ENCODE peak calls at places on chromosomes 5 and 9, in six cellular contexts. R is HCT116, J is heart left ventricle, W is uterus, V is lung, M is A549. Q is an unnamed sample.

GRCh38 chr5:179801304-179802206 is 5.1 kb downstream of the MGAT4B start:
- DNase-seq in R (no peak), J (peak; percentile 71), W (peak; percentile 75), V (peak; percentile 83), M (peak; percentile 82), Q (peak; percentile 76)

GRCh38 chr5:173802670-173803165 is 85.4 kb upstream of the CPEB4 start:
- DNase-seq in R (no peak), J (no peak), W (no peak), V (peak; percentile 72), M (peak; percentile 54), Q (peak; percentile 81)

GRCh38 chr5:2156358-2157059 is 273.8 kb upstream of the IRX4 start:
- DNase-seq in R (no peak), J (no peak), W (no peak), V (no peak), M (no peak), Q (no peak)

GRCh38 chr5:10689391-10690081 is 71.5 kb downstream of the DAP start:
- DNase-seq in R (no peak), J (no peak), W (no peak), V (no peak), M (peak; percentile 64), Q (no peak)

GRCh38 chr5:92002875-92003274 is 619.8 kb upstream of the ARRDC3 start:
- DNase-seq in R (no peak), J (no peak), W (no peak), V (no peak), M (no peak), Q (no peak)

GRCh38 chr5:137325721-137326120 is 173.4 kb downstream of the SPOCK1 start:
- DNase-seq in R (no peak), J (no peak), W (no peak), V (no peak), M (no peak), Q (no peak)

GRCh38 chr5:31193026-31193425 is 460 bp upstream of the CDH6 start:
- DNase-seq in R (no peak), J (no peak), W (no peak), V (no peak), M (no peak), Q (no peak)

GRCh38 chr9:123544007-123544827 is 188.2 kb downstream of the CRB2 start:
- DNase-seq in R (peak; percentile 12), J (no peak), W (no peak), V (no peak), M (peak; percentile 33), Q (no peak)

GRCh38 chr9:36101916-36102741 is 34.4 kb upstream of the GLIPR2 start:
- DNase-seq in R (peak; percentile 66), J (no peak), W (peak; percentile 35), V (no peak), M (peak; percentile 47), Q (no peak)

GRCh38 chr5:14081791-14082190 is 61.4 kb upstream of the TRIO start:
- DNase-seq in R (no peak), J (no peak), W (no peak), V (no peak), M (no peak), Q (no peak)

GRCh38 chr5:10332301-10332700 is 21.2 kb upstream of the MARCHF6 start:
- DNase-seq in R (no peak), J (no peak), W (no peak), V (peak; percentile 2), M (no peak), Q (no peak)

GRCh38 chr5:149583394-149583793 is 2.1 kb downstream of the ARHGEF37 start:
- DNase-seq in R (no peak), J (peak; percentile 38), W (peak; percentile 44), V (no peak), M (no peak), Q (no peak)

GRCh38 chr9:120882935-120883607 is 6.1 kb upstream of the PHF19 start:
- DNase-seq in R (no peak), J (no peak), W (no peak), V (no peak), M (no peak), Q (no peak)

GRCh38 chr9:129702563-129702962 is 37.1 kb downstream of the PRRX2 start:
- DNase-seq in R (no peak), J (no peak), W (no peak), V (peak; percentile 71), M (peak; percentile 57), Q (peak; percentile 37)

GRCh38 chr9:107153336-107153735 is 129.7 kb upstream of the RAD23B start:
- DNase-seq in R (no peak), J (no peak), W (no peak), V (no peak), M (no peak), Q (no peak)

GRCh38 chr9:126389958-126390357 is 63.3 kb downstream of the MVB12B start:
- DNase-seq in R (no peak), J (no peak), W (no peak), V (no peak), M (no peak), Q (no peak)

GRCh38 chr5:173953528-173954090 is 35.4 kb upstream of the C5orf47 start:
- DNase-seq in R (no peak), J (no peak), W (no peak), V (no peak), M (no peak), Q (no peak)

GRCh38 chr5:134129411-134130238 is 15.1 kb downstream of the TCF7 start:
- DNase-seq in R (no peak), J (no peak), W (no peak), V (no peak), M (no peak), Q (no peak)

GRCh38 chr9:128459011-128459410 is 3.2 kb downstream of the ODF2 start:
- DNase-seq in R (no peak), J (peak; percentile 49), W (no peak), V (no peak), M (no peak), Q (no peak)

GRCh38 chr5:37816883-37817282 is 23.0 kb downstream of the GDNF start:
- DNase-seq in R (no peak), J (no peak), W (no peak), V (no peak), M (no peak), Q (no peak)

GRCh38 chr9:128704356-128704670 is 2.0 kb downstream of the PKN3 start:
- DNase-seq in R (no peak), J (no peak), W (no peak), V (no peak), M (no peak), Q (no peak)

GRCh38 chr5:75668988-75669760 is 48.1 kb downstream of the POC5 start:
- DNase-seq in R (no peak), J (no peak), W (peak; percentile 42), V (peak; percentile 38), M (peak; percentile 40), Q (peak; percentile 16)

GRCh38 chr5:15889001-15889400 is 290.6 kb downstream of the MARCHF11 start:
- DNase-seq in R (no peak), J (no peak), W (no peak), V (no peak), M (no peak), Q (no peak)

GRCh38 chr9:105119166-105119565 is 125.3 kb upstream of the SLC44A1 start:
- DNase-seq in R (no peak), J (no peak), W (no peak), V (no peak), M (no peak), Q (no peak)

DNA sequence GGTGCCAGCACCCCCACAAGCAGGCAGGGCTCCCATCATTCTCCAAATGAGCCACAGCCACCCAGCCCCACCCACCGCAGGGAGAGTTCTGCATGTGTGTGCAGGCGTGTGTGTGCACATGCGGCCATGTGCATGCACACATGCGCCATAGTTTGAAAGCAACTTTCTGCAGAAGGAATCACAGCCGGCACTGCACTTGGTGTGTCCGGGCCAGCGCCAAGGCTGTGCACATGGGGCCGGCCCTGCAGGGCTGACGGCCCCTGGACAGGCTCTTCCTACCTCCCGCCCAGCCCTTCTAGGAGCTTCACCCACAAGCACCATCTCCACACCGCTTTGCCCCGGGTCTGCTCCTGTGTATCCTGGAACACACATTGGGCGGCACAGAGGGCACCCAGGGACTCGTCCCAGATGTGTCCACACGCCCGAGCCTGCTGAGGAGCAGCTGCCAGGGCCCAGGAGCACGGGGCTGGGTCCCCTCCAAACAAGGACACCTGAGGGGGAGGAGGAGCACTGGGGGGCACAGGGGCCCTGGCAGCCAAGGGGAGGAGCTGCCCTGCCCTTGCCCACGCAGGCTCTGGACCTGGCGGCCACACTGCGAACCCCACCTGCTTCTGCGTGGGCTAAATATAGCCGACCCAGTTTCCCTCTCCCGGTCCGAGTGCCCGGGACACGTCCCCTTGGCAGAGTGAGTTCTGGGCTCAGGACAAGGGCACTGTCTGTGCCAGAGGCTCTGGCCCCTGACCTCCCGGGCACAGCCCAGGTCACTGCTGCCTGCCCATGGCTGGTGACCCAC is 19.1 kb downstream of the TPPP start:
- DNase-seq in R (no peak), J (no peak), W (no peak), V (no peak), M (no peak), Q (peak; percentile 78)
- H3K27ac ChIP-seq in R (no peak overlapping the region), J (peak overlapping the region; percentile 80), W (no peak overlapping the region), V (no peak overlapping the region), M (peak overlapping the region; percentile 88), Q (peak overlapping the region; percentile 73)

GRCh38 chr9:90641090-90641489 is 1.5 kb downstream of the DIRAS2 start:
- DNase-seq in R (no peak), J (no peak), W (no peak), V (no peak), M (no peak), Q (no peak)
- H3K4me3 ChIP-seq in R (no peak overlapping the region), J (no peak overlapping the region), W (no peak overlapping the region), V (no peak overlapping the region), M (no peak overlapping the region), Q (no peak overlapping the region)

DNA sequence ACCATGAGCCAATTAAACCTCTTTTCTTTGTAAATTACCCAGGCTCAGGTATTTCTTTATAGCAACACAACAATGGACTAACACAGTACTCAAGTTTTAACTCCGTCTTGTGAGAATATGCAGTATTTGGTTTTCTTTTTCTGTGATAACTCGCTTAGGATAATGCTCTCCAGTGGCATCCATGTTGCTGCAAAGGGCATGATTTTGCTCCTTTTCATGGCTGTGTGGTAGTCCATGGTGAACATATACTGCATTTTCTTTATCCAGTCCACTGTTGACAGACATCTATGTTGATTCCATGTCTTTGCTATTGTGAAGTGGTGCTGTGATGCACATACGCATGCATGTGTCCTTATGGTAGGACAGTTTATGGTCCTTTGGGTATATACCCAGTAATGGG is 10.9 kb downstream of the VPS13A start:
- DNase-seq in R (no peak), J (no peak), W (no peak), V (no peak), M (no peak), Q (no peak)
- H3K9me3 ChIP-seq in R (no peaks in the 10 kb centered on the region), J (no peaks in the 10 kb centered on the region), W (no peaks in the 10 kb centered on the region), V (no peaks in the 10 kb centered on the region), M (no peaks in the 10 kb centered on the region), Q (no peaks in the 10 kb centered on the region)

DNA sequence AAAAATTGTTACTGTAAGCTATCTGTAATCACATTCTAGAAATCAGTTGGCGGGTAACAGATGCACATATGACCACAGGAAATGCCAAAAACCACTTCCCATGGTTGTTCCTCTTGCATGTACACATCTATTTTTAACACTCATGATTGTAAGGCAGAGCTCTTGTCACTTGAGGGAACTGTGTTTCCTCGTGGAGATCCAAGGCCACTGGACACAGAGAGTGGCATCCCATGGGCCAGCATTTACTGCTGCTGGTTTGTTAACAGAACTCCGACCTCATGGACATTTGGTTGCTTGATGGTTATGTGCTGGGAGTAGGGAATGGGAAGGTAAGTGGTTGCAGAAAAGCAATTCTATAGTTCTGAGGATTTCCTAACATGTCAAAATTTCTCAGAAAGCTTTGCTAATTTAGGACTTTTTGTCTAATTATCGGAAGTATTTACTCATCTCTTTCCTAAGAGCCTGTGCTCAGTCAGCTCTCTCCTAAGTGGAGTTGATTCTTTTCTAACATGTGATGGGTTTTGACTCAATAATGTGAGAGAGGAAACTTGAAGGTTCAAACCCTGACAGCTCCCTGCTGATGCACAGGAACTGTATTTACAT is 202.0 kb upstream of the NR3C1 start:
- DNase-seq in R (no peak), J (peak; percentile 13), W (no peak), V (peak; percentile 32), M (no peak), Q (peak; percentile 18)
- H3K27ac ChIP-seq in R (no peak overlapping the region), J (no peak overlapping the region), W (no peak overlapping the region), V (peak overlapping the region; percentile 69), M (peak overlapping the region; percentile 28), Q (no peak overlapping the region)